ENCODE peak calls at places on chromosomes 7 and 10, in six cellular contexts. T is IMR-90, N is testis, Z is DND-41, R is AG09319, J is heart right ventricle. V is an unnamed sample.

GRCh38 chr10:14736600-14737081 is 38.1 kb downstream of the FAM107B start:
- DNase-seq in R (no peak), Z (no peak), J (peak), N (no peak), T (peak), V (no peak)

GRCh38 chr7:29564455-29565185 is 985 bp downstream of the PRR15 start:
- DNase-seq in T (peak), R (peak), Z (peak), J (peak), N (peak), V (no peak)

GRCh38 chr10:59682986-59683937 is 26.4 kb downstream of the SLC16A9 start:
- DNase-seq in N (no peak), R (no peak), Z (no peak), T (no peak), J (no peak), V (no peak)

GRCh38 chr7:114620208-114620607 is 205.6 kb downstream of the FOXP2 start:
- DNase-seq in N (no peak), Z (no peak), R (no peak), T (no peak), J (no peak), V (no peak)

GRCh38 chr7:83032195-83032594 is 130.5 kb downstream of the PCLO start:
- DNase-seq in T (no peak), R (no peak), N (no peak), Z (no peak), J (no peak), V (no peak)

GRCh38 chr10:126640391-126640790 is 30.1 kb downstream of the C10orf90 start:
- DNase-seq in N (no peak), J (no peak), R (no peak), T (no peak), Z (no peak), V (no peak)

GRCh38 chr7:98868450-98868849 is 1.4 kb downstream of the TMEM130 start:
- DNase-seq in Z (no peak), R (no peak), T (no peak), N (no peak), J (no peak), V (no peak)

GRCh38 chr10:86030312-86030711 is 336.3 kb downstream of the GRID1 start:
- DNase-seq in N (no peak), Z (no peak), T (no peak), J (no peak), R (no peak), V (peak)

GRCh38 chr7:112296416-112296815 is 89.9 kb downstream of the ZNF277 start:
- DNase-seq in J (no peak), T (no peak), N (no peak), Z (no peak), R (no peak), V (no peak)

GRCh38 chr10:28202941-28203352 is 99.9 kb downstream of the MPP7 start:
- DNase-seq in R (no peak), Z (no peak), N (no peak), J (peak), T (no peak), V (no peak)

GRCh38 chr7:44796504-44797328 is at the start of gene PPIA:
- DNase-seq in J (peak), Z (peak), R (peak), T (peak), N (peak), V (peak)

GRCh38 chr7:957418-958220 is 3.1 kb upstream of the ADAP1 start:
- DNase-seq in N (no peak), T (no peak), J (peak), R (no peak), Z (no peak), V (peak)

GRCh38 chr10:25965584-25965983 is 31.6 kb downstream of the MYO3A start:
- DNase-seq in T (no peak), J (no peak), N (no peak), Z (no peak), R (no peak), V (no peak)

GRCh38 chr10:101311440-101312067 is 42.4 kb upstream of the BTRC start:
- DNase-seq in N (peak), T (no peak), R (no peak), J (no peak), Z (no peak), V (no peak)
- TF ChIP-seq CTCF in N (no peak), T (no peak), R (no peak), J (no peak), Z (no peak), V (no peak)

GRCh38 chr10:11285171-11285570 is 267.5 kb downstream of the CELF2 start:
- DNase-seq in R (no peak), Z (no peak), T (no peak), J (no peak), N (no peak), V (no peak)
- TF ChIP-seq CTCF in R (no peak), Z (no peak), T (no peak), J (no peak), N (no peak), V (no peak)

GRCh38 chr7:22864301-22864700 is 41.7 kb upstream of the TOMM7 start:
- DNase-seq in T (peak), J (no peak), R (no peak), Z (no peak), N (no peak), V (no peak)

GRCh38 chr7:22861576-22861975 is 38.9 kb upstream of the TOMM7 start:
- DNase-seq in N (no peak), Z (no peak), R (no peak), J (no peak), T (no peak), V (no peak)

GRCh38 chr7:22865607-22865970 is 42.9 kb upstream of the TOMM7 start:
- DNase-seq in Z (no peak), T (peak), R (no peak), N (no peak), J (no peak), V (no peak)

GRCh38 chr7:22864855-22865606 is 42.4 kb upstream of the TOMM7 start:
- DNase-seq in Z (peak), T (no peak), N (no peak), J (peak), R (no peak), V (no peak)

GRCh38 chr7:22863156-22863899 is 40.7 kb upstream of the TOMM7 start:
- DNase-seq in Z (no peak), R (no peak), T (no peak), N (no peak), J (no peak), V (no peak)
- TF ChIP-seq CTCF in Z (no peak), R (no peak), T (no peak), N (no peak), J (no peak), V (no peak)

GRCh38 chr7:69892790-69893189 is 294.5 kb downstream of the AUTS2 start:
- DNase-seq in R (no peak), Z (no peak), J (no peak), T (no peak), N (no peak), V (no peak)
- TF ChIP-seq CTCF in R (no peak), Z (peak), J (no peak), T (no peak), N (no peak), V (no peak)

GRCh38 chr7:50335795-50336754 is 31.6 kb downstream of the IKZF1 start:
- DNase-seq in J (no peak), R (no peak), T (no peak), Z (peak), N (no peak), V (no peak)
- TF ChIP-seq CTCF in J (no peak), R (no peak), T (no peak), Z (peak), N (no peak), V (no peak)

DNA sequence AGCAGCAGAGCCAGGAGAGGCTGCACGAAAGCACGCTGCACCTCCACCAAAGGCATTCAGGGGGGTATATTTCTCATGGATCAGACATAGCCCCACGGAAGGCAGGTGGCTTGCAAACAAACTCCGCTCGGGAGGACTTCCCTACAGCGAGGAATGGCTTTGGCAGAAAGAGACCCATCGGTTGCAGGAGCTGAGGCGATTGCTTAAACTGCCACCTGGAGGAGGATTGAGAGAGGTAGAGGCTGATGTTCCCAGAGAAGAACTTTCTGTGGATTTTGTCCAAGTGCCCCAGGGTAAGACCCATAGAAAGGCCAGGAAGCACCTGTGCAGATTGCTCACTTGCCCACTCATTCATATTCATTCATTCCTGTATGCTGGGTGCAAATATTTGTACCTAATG is 89.1 kb downstream of the NEUROD6 start:
- DNase-seq in Z (no peak), J (no peak), T (no peak), R (no peak), N (no peak), V (no peak)
- TF ChIP-seq CTCF in Z (no peak), J (no peak), T (no peak), R (no peak), N (no peak), V (no peak)

GRCh38 chr7:38558786-38559185 is 72.4 kb downstream of the AMPH start:
- DNase-seq in N (no peak), R (no peak), T (peak), Z (no peak), J (no peak), V (no peak)
- TF ChIP-seq CTCF in N (no peak), R (no peak), T (no peak), Z (no peak), J (no peak), V (no peak)

GRCh38 chr10:90866050-90866598 is 5.7 kb upstream of the RPP30 start:
- DNase-seq in T (no peak), R (no peak), Z (no peak), J (no peak), N (no peak), V (no peak)

GRCh38 chr10:90872648-90873020 is 860 bp downstream of the RPP30 start:
- DNase-seq in N (no peak), T (no peak), J (no peak), Z (no peak), R (no peak), V (no peak)

GRCh38 chr10:90865400-90865799 is 6.4 kb upstream of the RPP30 start:
- DNase-seq in N (no peak), Z (no peak), J (no peak), T (peak), R (no peak), V (no peak)

GRCh38 chr10:90871761-90872647 is at the start of gene RPP30:
- DNase-seq in R (no peak), Z (peak), N (peak), T (peak), J (peak), V (peak)

DNA sequence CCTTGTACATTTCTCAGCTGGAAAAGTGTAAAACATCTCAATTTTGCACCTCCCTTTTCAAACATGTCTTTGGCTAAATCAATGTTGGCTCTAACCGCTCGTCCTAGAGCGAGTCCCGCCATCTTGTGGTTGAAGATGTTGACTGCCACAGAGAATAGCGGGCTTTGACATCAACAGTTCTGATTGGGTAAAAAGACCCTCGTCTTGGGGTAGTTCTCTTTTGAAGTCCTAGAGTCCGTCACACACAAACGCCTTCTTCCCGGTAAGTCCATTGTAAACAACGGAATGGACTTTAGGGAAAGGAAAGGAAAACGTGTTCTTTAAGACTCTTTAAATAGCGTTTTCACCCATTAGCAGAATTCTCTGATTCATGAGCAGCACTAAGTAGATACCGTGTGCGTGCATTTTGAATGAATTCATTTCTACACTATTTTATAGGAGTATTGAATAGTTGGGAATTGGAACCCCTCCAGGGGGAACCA is 454 bp upstream of the RPP30 start:
- DNase-seq in N (peak), T (peak), Z (no peak), R (no peak), J (no peak), V (no peak)
- TF ChIP-seq CTCF in N (peak), T (peak), Z (peak), R (peak), J (peak), V (peak)

DNA sequence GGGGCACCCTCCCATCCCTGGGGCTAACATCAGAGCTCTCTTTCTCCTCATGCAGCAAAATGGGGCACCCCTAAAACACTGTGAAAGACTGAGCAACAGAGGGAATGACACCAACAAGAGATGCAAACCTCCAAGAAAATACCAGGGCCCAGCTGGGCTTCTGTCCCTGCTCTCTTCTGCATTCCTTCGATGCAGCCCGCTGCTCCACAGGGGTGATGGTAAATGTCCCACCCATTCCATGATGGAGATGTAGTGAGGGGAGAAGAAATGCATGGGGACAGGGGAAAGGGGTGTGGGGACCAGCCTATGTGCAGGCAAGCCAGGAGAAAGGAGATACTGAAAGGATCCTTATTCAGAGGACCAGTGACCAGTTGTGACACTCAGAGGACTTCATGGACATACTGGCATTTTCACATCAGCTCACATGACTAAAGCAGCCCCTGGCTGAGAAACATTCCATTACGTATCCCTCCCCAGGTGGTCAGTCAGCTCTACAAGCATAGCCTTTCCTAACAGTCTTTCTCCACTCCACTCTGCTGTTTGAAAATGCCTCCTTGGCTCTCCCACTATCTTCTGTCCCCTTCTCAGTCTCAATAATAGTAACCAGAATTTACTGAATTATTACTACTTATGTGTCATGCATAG is 13.3 kb downstream of the SORBS1 start:
- DNase-seq in Z (no peak), T (no peak), N (no peak), J (no peak), R (no peak), V (no peak)
- TF ChIP-seq CTCF in Z (no peak), T (no peak), N (no peak), J (no peak), R (no peak), V (no peak)

V was measured in suprapubic skin.